ENCODE peak calls at places on chromosome 17, in five cellular contexts. One of them, this sample, is unnamed.

GRCh38 chr17:81241648-81242420 is 2.7 kb downstream of the NDUFAF8 start:
- DNase-seq in PC-9: peak
- DNase-seq in dorsolateral prefrontal cortex: no peak
- DNase-seq in tibial nerve: peak
- DNase-seq in astrocyte of the spinal cord: peak
- DNase-seq in this sample: no peak

GRCh38 chr17:57085448-57086068 is 512 bp downstream of the AKAP1 start:
- DNase-seq in astrocyte of the spinal cord: peak
- DNase-seq in tibial nerve: peak
- DNase-seq in dorsolateral prefrontal cortex: peak
- DNase-seq in PC-9: peak
- DNase-seq in this sample: no peak

GRCh38 chr17:69723316-69723715 is 308.8 kb downstream of the MAP2K6 start:
- DNase-seq in astrocyte of the spinal cord: no peak
- DNase-seq in PC-9: no peak
- DNase-seq in tibial nerve: no peak
- DNase-seq in dorsolateral prefrontal cortex: no peak
- DNase-seq in this sample: no peak

GRCh38 chr17:40547785-40548478 is 17.3 kb downstream of the CCR7 start:
- DNase-seq in PC-9: no peak
- DNase-seq in dorsolateral prefrontal cortex: no peak
- DNase-seq in tibial nerve: no peak
- DNase-seq in astrocyte of the spinal cord: no peak
- DNase-seq in this sample: no peak

GRCh38 chr17:80647746-80648145 is 103.1 kb downstream of the RPTOR start:
- DNase-seq in tibial nerve: no peak
- DNase-seq in PC-9: no peak
- DNase-seq in astrocyte of the spinal cord: peak
- DNase-seq in dorsolateral prefrontal cortex: no peak
- DNase-seq in this sample: peak

GRCh38 chr17:73798111-73798748 is 154.0 kb upstream of the SDK2 start:
- DNase-seq in tibial nerve: peak
- DNase-seq in astrocyte of the spinal cord: peak
- DNase-seq in PC-9: no peak
- DNase-seq in dorsolateral prefrontal cortex: no peak
- DNase-seq in this sample: peak

GRCh38 chr17:64441772-64442549 is 7.0 kb upstream of the MILR1 start:
- DNase-seq in PC-9: peak
- DNase-seq in tibial nerve: peak
- DNase-seq in dorsolateral prefrontal cortex: no peak
- DNase-seq in astrocyte of the spinal cord: peak
- DNase-seq in this sample: no peak

GRCh38 chr17:43667506-43668438 is 6.0 kb upstream of the MEOX1 start:
- DNase-seq in dorsolateral prefrontal cortex: no peak
- DNase-seq in astrocyte of the spinal cord: peak
- DNase-seq in PC-9: peak
- DNase-seq in tibial nerve: no peak
- DNase-seq in this sample: no peak

GRCh38 chr17:38982858-38983746 is 15.9 kb upstream of the FBXO47 start:
- DNase-seq in astrocyte of the spinal cord: peak
- DNase-seq in PC-9: peak
- DNase-seq in tibial nerve: peak
- DNase-seq in dorsolateral prefrontal cortex: no peak
- DNase-seq in this sample: peak

GRCh38 chr17:36807496-36808180 is 129.6 kb upstream of the LHX1 start:
- DNase-seq in astrocyte of the spinal cord: no peak
- DNase-seq in PC-9: no peak
- DNase-seq in dorsolateral prefrontal cortex: no peak
- DNase-seq in tibial nerve: no peak
- DNase-seq in this sample: no peak

GRCh38 chr17:36512641-36513040 is 22.0 kb downstream of the MYO19 start:
- DNase-seq in astrocyte of the spinal cord: no peak
- DNase-seq in tibial nerve: no peak
- DNase-seq in PC-9: no peak
- DNase-seq in dorsolateral prefrontal cortex: no peak
- DNase-seq in this sample: no peak

GRCh38 chr17:71111460-71111859 is 942.1 kb downstream of the KCNJ2 start:
- DNase-seq in PC-9: no peak
- DNase-seq in astrocyte of the spinal cord: no peak
- DNase-seq in tibial nerve: no peak
- DNase-seq in dorsolateral prefrontal cortex: no peak
- DNase-seq in this sample: no peak

GRCh38 chr17:17495448-17496188 is 577 bp downstream of the RASD1 start:
- DNase-seq in tibial nerve: no peak
- DNase-seq in dorsolateral prefrontal cortex: no peak
- DNase-seq in astrocyte of the spinal cord: peak
- DNase-seq in PC-9: no peak
- DNase-seq in this sample: no peak

GRCh38 chr17:44071772-44072171 is 1.2 kb downstream of the G6PC3 start:
- DNase-seq in astrocyte of the spinal cord: no peak
- DNase-seq in tibial nerve: no peak
- DNase-seq in dorsolateral prefrontal cortex: no peak
- DNase-seq in PC-9: peak
- DNase-seq in this sample: no peak

GRCh38 chr17:69802045-69802740 is 272.8 kb upstream of the KCNJ16 start:
- DNase-seq in PC-9: no peak
- DNase-seq in tibial nerve: no peak
- DNase-seq in astrocyte of the spinal cord: no peak
- DNase-seq in dorsolateral prefrontal cortex: no peak
- DNase-seq in this sample: no peak

GRCh38 chr17:78168906-78169793 is 769 bp downstream of the SYNGR2 start:
- DNase-seq in tibial nerve: peak
- DNase-seq in dorsolateral prefrontal cortex: peak
- DNase-seq in astrocyte of the spinal cord: peak
- DNase-seq in PC-9: peak
- DNase-seq in this sample: no peak

GRCh38 chr17:1484060-1484535 is 8.4 kb downstream of the MYO1C start:
- DNase-seq in dorsolateral prefrontal cortex: no peak
- DNase-seq in astrocyte of the spinal cord: no peak
- DNase-seq in PC-9: no peak
- DNase-seq in tibial nerve: no peak
- DNase-seq in this sample: no peak

GRCh38 chr17:65022751-65023421 is 33.7 kb downstream of the GNA13 start:
- DNase-seq in dorsolateral prefrontal cortex: no peak
- DNase-seq in PC-9: no peak
- DNase-seq in astrocyte of the spinal cord: peak
- DNase-seq in tibial nerve: no peak
- DNase-seq in this sample: no peak

GRCh38 chr17:10699861-10700260 is 2.5 kb downstream of the ADPRM start:
- DNase-seq in dorsolateral prefrontal cortex: no peak
- DNase-seq in tibial nerve: no peak
- DNase-seq in PC-9: no peak
- DNase-seq in astrocyte of the spinal cord: no peak
- DNase-seq in this sample: no peak

GRCh38 chr17:72656114-72656763 is 436.2 kb downstream of the SLC39A11 start:
- DNase-seq in astrocyte of the spinal cord: no peak
- DNase-seq in PC-9: no peak
- DNase-seq in tibial nerve: no peak
- DNase-seq in dorsolateral prefrontal cortex: no peak
- DNase-seq in this sample: no peak

GRCh38 chr17:55332296-55333041 is 67.7 kb downstream of the HLF start:
- DNase-seq in tibial nerve: no peak
- DNase-seq in dorsolateral prefrontal cortex: no peak
- DNase-seq in astrocyte of the spinal cord: no peak
- DNase-seq in PC-9: peak
- DNase-seq in this sample: no peak

GRCh38 chr17:75894049-75894742 is 2.6 kb downstream of the TRIM65 start:
- DNase-seq in tibial nerve: no peak
- DNase-seq in astrocyte of the spinal cord: no peak
- DNase-seq in dorsolateral prefrontal cortex: no peak
- DNase-seq in PC-9: no peak
- DNase-seq in this sample: no peak

GRCh38 chr17:35795007-35795870 is at the start of gene MMP28:
- DNase-seq in PC-9: peak
- DNase-seq in dorsolateral prefrontal cortex: no peak
- DNase-seq in tibial nerve: no peak
- DNase-seq in astrocyte of the spinal cord: no peak
- DNase-seq in this sample: no peak

GRCh38 chr17:80991645-80992076 is at the start of gene CHMP6:
- DNase-seq in astrocyte of the spinal cord: peak
- DNase-seq in tibial nerve: peak
- DNase-seq in dorsolateral prefrontal cortex: no peak
- DNase-seq in PC-9: peak
- DNase-seq in this sample: peak

GRCh38 chr17:41145261-41145660 is 4.4 kb downstream of the KRTAP4-5 start:
- DNase-seq in dorsolateral prefrontal cortex: no peak
- DNase-seq in PC-9: no peak
- DNase-seq in astrocyte of the spinal cord: no peak
- DNase-seq in tibial nerve: no peak
- DNase-seq in this sample: no peak

GRCh38 chr17:74249966-74250365 is 24.1 kb upstream of the DNAI2 start:
- DNase-seq in astrocyte of the spinal cord: no peak
- DNase-seq in dorsolateral prefrontal cortex: no peak
- DNase-seq in PC-9: no peak
- DNase-seq in tibial nerve: no peak
- DNase-seq in this sample: no peak

GRCh38 chr17:29124931-29125270 is 55.3 kb downstream of the MYO18A start:
- DNase-seq in PC-9: peak
- DNase-seq in dorsolateral prefrontal cortex: no peak
- DNase-seq in tibial nerve: no peak
- DNase-seq in astrocyte of the spinal cord: no peak
- DNase-seq in this sample: no peak

GRCh38 chr17:29126268-29126923 is 53.8 kb downstream of the MYO18A start:
- DNase-seq in PC-9: no peak
- DNase-seq in tibial nerve: no peak
- DNase-seq in dorsolateral prefrontal cortex: no peak
- DNase-seq in astrocyte of the spinal cord: no peak
- DNase-seq in this sample: no peak

GRCh38 chr17:29123111-29123510 is 57.1 kb downstream of the MYO18A start:
- DNase-seq in astrocyte of the spinal cord: no peak
- DNase-seq in dorsolateral prefrontal cortex: no peak
- DNase-seq in PC-9: no peak
- DNase-seq in tibial nerve: no peak
- DNase-seq in this sample: no peak

GRCh38 chr17:29125651-29126050 is 54.5 kb downstream of the MYO18A start:
- DNase-seq in PC-9: no peak
- DNase-seq in dorsolateral prefrontal cortex: no peak
- DNase-seq in tibial nerve: no peak
- DNase-seq in astrocyte of the spinal cord: no peak
- DNase-seq in this sample: no peak

GRCh38 chr17:29124135-29124930 is 55.9 kb downstream of the MYO18A start:
- DNase-seq in tibial nerve: peak
- DNase-seq in PC-9: peak
- DNase-seq in dorsolateral prefrontal cortex: no peak
- DNase-seq in astrocyte of the spinal cord: peak
- DNase-seq in this sample: no peak
- TF ChIP-seq CTCF in tibial nerve: peak
- TF ChIP-seq CTCF in PC-9: peak
- TF ChIP-seq CTCF in dorsolateral prefrontal cortex: peak
- TF ChIP-seq CTCF in astrocyte of the spinal cord: peak
- TF ChIP-seq CTCF in this sample: peak

DNA sequence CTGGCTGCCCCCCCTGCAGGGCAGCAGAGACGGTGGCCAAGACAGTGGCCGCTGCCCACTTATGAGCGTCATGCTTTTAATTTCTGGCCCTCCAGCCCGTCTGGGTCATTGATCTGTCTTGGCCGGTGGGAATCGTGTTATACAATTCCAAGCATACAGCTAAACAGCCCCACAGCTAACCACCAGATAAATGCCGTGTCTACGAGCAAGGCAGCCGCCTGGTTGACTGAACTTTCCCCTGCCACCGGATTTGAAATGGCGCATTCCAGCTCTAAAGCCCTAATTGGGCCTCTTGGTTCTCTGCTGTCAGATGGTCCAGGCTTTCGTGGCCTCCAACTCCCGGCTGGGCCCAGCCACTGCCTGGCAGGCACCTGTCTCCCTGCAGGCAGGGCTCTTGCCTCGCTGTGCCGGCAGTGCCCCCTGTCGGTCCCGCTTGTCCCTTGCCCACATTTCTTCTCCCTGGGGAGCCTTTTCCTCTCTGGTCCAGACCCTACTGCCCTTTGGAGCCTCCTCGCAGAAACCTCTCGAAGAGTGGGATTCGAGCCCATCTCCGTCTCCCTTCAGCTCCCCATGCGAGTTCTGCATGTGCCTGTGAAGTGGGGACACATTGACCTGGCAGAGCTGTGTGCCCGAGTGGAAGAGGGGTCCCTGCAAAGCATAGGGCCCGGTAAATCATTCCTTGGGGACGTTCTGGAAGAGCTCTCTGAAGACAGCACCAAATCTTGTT is 1.8 kb upstream of the RBFOX3 start:
- DNase-seq in tibial nerve: no peak
- DNase-seq in PC-9: peak
- DNase-seq in dorsolateral prefrontal cortex: peak
- DNase-seq in astrocyte of the spinal cord: no peak
- DNase-seq in this sample: no peak
- TF ChIP-seq CTCF in tibial nerve: no peak
- TF ChIP-seq CTCF in PC-9: peak
- TF ChIP-seq CTCF in dorsolateral prefrontal cortex: peak
- TF ChIP-seq CTCF in astrocyte of the spinal cord: peak
- TF ChIP-seq CTCF in this sample: peak

DNA sequence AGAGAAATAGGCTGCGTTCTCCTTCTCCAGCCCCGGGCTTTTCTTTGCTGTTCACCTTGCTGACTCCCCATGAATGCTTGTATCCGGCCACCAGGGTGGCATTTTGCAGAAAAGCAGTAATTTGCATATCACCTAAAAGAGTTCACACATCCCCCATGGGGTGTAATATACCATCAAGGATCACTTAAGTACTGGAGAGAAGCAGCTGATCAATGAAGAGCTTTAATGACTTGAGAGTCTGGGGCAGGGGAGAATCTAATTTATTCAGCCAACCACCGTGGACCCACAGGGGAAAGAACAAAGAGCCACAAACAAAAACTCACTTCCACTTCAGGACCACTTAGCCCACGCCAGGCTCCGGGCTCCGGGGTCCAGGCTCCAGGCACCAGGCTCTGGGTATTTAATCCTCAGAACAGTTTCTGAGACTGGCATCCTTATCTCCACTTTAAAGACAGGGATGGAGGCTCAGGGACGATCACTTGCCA is 33.9 kb upstream of the SEC14L1 start:
- DNase-seq in PC-9: no peak
- DNase-seq in tibial nerve: no peak
- DNase-seq in astrocyte of the spinal cord: no peak
- DNase-seq in dorsolateral prefrontal cortex: no peak
- DNase-seq in this sample: no peak
- TF ChIP-seq CTCF in PC-9: no peak
- TF ChIP-seq CTCF in tibial nerve: no peak
- TF ChIP-seq CTCF in astrocyte of the spinal cord: no peak
- TF ChIP-seq CTCF in dorsolateral prefrontal cortex: no peak
- TF ChIP-seq CTCF in this sample: no peak

GRCh38 chr17:82868715-82869131 is 28.9 kb upstream of the ZNF750 start:
- DNase-seq in tibial nerve: no peak
- DNase-seq in dorsolateral prefrontal cortex: no peak
- DNase-seq in astrocyte of the spinal cord: no peak
- DNase-seq in PC-9: no peak
- DNase-seq in this sample: no peak

GRCh38 chr17:82870541-82870940 is 30.7 kb upstream of the ZNF750 start:
- DNase-seq in dorsolateral prefrontal cortex: no peak
- DNase-seq in PC-9: no peak
- DNase-seq in astrocyte of the spinal cord: no peak
- DNase-seq in tibial nerve: no peak
- DNase-seq in this sample: no peak

GRCh38 chr17:82870091-82870491 is 30.3 kb upstream of the ZNF750 start:
- DNase-seq in dorsolateral prefrontal cortex: no peak
- DNase-seq in tibial nerve: no peak
- DNase-seq in PC-9: no peak
- DNase-seq in astrocyte of the spinal cord: no peak
- DNase-seq in this sample: no peak

GRCh38 chr17:82871056-82871775 is 31.4 kb upstream of the ZNF750 start:
- DNase-seq in PC-9: no peak
- DNase-seq in dorsolateral prefrontal cortex: no peak
- DNase-seq in tibial nerve: no peak
- DNase-seq in astrocyte of the spinal cord: no peak
- DNase-seq in this sample: no peak

GRCh38 chr17:82869536-82869935 is 29.7 kb upstream of the ZNF750 start:
- DNase-seq in PC-9: no peak
- DNase-seq in astrocyte of the spinal cord: no peak
- DNase-seq in tibial nerve: no peak
- DNase-seq in dorsolateral prefrontal cortex: no peak
- DNase-seq in this sample: no peak
- TF ChIP-seq CTCF in PC-9: no peak
- TF ChIP-seq CTCF in astrocyte of the spinal cord: no peak
- TF ChIP-seq CTCF in tibial nerve: no peak
- TF ChIP-seq CTCF in dorsolateral prefrontal cortex: no peak
- TF ChIP-seq CTCF in this sample: no peak